ENCODE peak calls at places on chromosomes 2 and 18, in four cellular contexts. One of them, this sample, is unnamed.

GRCh38 chr18:10519999-10520935 is 5.6 kb upstream of the NAPG start:
- DNase-seq in K562: peak; percentile 75
- DNase-seq in GM12878: peak; percentile 53
- DNase-seq in HepG2: peak; percentile 76
- DNase-seq in this sample: peak; percentile 31

GRCh38 chr2:127400897-127401756 is 13.4 kb upstream of the MAP3K2 start:
- DNase-seq in K562: peak; percentile 47
- DNase-seq in HepG2: peak; percentile 61
- DNase-seq in GM12878: no peak
- DNase-seq in this sample: no peak

GRCh38 chr2:232369126-232369955 is 9.2 kb upstream of the ALPP start:
- DNase-seq in GM12878: no peak
- DNase-seq in K562: no peak
- DNase-seq in HepG2: no peak
- DNase-seq in this sample: no peak

GRCh38 chr2:209772316-209772715 is 684 bp downstream of the UNC80 start:
- DNase-seq in GM12878: no peak
- DNase-seq in K562: no peak
- DNase-seq in HepG2: no peak
- DNase-seq in this sample: no peak

GRCh38 chr2:153059338-153060052 is 341.1 kb downstream of the ARL6IP6 start:
- DNase-seq in HepG2: peak; percentile 56
- DNase-seq in K562: no peak
- DNase-seq in GM12878: no peak
- DNase-seq in this sample: no peak

GRCh38 chr18:27787543-27787942 is 389.4 kb downstream of the CDH2 start:
- DNase-seq in GM12878: no peak
- DNase-seq in K562: no peak
- DNase-seq in HepG2: no peak
- DNase-seq in this sample: no peak

GRCh38 chr2:172461591-172462392 is 34.4 kb downstream of the ITGA6 start:
- DNase-seq in GM12878: no peak
- DNase-seq in K562: peak; percentile 66
- DNase-seq in HepG2: peak; percentile 44
- DNase-seq in this sample: peak; percentile 35

GRCh38 chr2:174949988-174950687 is 55.0 kb downstream of the CHN1 start:
- DNase-seq in K562: no peak
- DNase-seq in GM12878: no peak
- DNase-seq in HepG2: no peak
- DNase-seq in this sample: no peak

GRCh38 chr2:219559156-219559915 is 12.0 kb downstream of the OBSL1 start:
- DNase-seq in K562: no peak
- DNase-seq in HepG2: no peak
- DNase-seq in GM12878: no peak
- DNase-seq in this sample: no peak

GRCh38 chr2:200703132-200703925 is 108.4 kb upstream of the BZW1 start:
- DNase-seq in K562: no peak
- DNase-seq in HepG2: peak; percentile 77
- DNase-seq in GM12878: peak; percentile 4
- DNase-seq in this sample: no peak

GRCh38 chr2:4219571-4219970 is 516.2 kb downstream of the DCDC2C start:
- DNase-seq in K562: no peak
- DNase-seq in GM12878: no peak
- DNase-seq in HepG2: no peak
- DNase-seq in this sample: no peak

GRCh38 chr2:172230783-172231446 is 128.2 kb upstream of the DLX2 start:
- DNase-seq in K562: no peak
- DNase-seq in HepG2: no peak
- DNase-seq in GM12878: no peak
- DNase-seq in this sample: no peak

GRCh38 chr18:22538463-22538862 is 120.7 kb upstream of the CTAGE1 start:
- DNase-seq in GM12878: no peak
- DNase-seq in K562: no peak
- DNase-seq in HepG2: no peak
- DNase-seq in this sample: no peak

GRCh38 chr2:177645241-177645640 is 252.7 kb downstream of the AGPS start:
- DNase-seq in HepG2: no peak
- DNase-seq in K562: no peak
- DNase-seq in GM12878: no peak
- DNase-seq in this sample: no peak

GRCh38 chr2:232385660-232386489 is 7.3 kb downstream of the ALPP start:
- DNase-seq in GM12878: no peak
- DNase-seq in HepG2: no peak
- DNase-seq in K562: no peak
- DNase-seq in this sample: no peak

GRCh38 chr2:27182346-27182745 is 29.5 kb upstream of the ATRAID start:
- DNase-seq in HepG2: no peak
- DNase-seq in GM12878: no peak
- DNase-seq in K562: no peak
- DNase-seq in this sample: no peak

GRCh38 chr2:120395686-120396518 is 50.0 kb downstream of the INHBB start:
- DNase-seq in HepG2: peak; percentile 44
- DNase-seq in K562: no peak
- DNase-seq in GM12878: no peak
- DNase-seq in this sample: no peak

GRCh38 chr2:24586955-24587354 is 95.9 kb downstream of the NCOA1 start:
- DNase-seq in GM12878: peak; percentile 66
- DNase-seq in K562: no peak
- DNase-seq in HepG2: no peak
- DNase-seq in this sample: peak; percentile 16

GRCh38 chr2:164430166-164430783 is 191.0 kb downstream of the GRB14 start:
- DNase-seq in HepG2: peak; percentile 39
- DNase-seq in GM12878: no peak
- DNase-seq in K562: no peak
- DNase-seq in this sample: no peak

GRCh38 chr18:25658476-25658875 is 306.5 kb upstream of the ZNF521 start:
- DNase-seq in GM12878: no peak
- DNase-seq in K562: no peak
- DNase-seq in HepG2: no peak
- DNase-seq in this sample: no peak

GRCh38 chr2:33372940-33373553 is 103.4 kb upstream of the RASGRP3 start:
- DNase-seq in HepG2: peak; percentile 45
- DNase-seq in K562: peak; percentile 43
- DNase-seq in GM12878: peak; percentile 19
- DNase-seq in this sample: peak; percentile 11
- TF ChIP-seq TAF1 in HepG2: no peak
- TF ChIP-seq TAF1 in K562: no peak
- TF ChIP-seq TAF1 in GM12878: no peak
- TF ChIP-seq TAF1 in this sample: no peak

DNA sequence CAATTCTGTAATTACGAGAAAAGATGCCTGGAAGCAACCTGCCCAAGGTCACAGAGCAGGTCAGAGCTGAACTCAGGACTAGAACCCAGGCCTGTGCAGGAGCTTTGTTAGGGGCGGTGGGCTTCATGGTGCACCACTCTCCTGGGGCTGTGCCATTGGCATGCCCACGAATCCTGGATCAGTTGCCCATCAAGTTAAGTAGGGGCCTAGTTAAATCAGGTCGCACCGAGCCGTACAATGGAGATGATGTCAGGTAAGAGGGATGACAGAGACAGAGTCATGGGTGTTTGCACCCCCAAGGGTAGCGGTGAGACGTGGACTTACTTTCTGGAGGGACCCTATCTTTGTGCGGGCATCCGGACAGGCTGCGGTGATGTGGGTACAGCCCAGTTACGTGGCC is 172.6 kb upstream of the PXDN start:
- DNase-seq in GM12878: no peak
- DNase-seq in K562: no peak
- DNase-seq in HepG2: no peak
- DNase-seq in this sample: no peak
- TF ChIP-seq POLR2AphosphoS5 in GM12878: no peak
- TF ChIP-seq POLR2AphosphoS5 in K562: no peak
- TF ChIP-seq POLR2AphosphoS5 in HepG2: no peak
- TF ChIP-seq POLR2AphosphoS5 in this sample: no peak

DNA sequence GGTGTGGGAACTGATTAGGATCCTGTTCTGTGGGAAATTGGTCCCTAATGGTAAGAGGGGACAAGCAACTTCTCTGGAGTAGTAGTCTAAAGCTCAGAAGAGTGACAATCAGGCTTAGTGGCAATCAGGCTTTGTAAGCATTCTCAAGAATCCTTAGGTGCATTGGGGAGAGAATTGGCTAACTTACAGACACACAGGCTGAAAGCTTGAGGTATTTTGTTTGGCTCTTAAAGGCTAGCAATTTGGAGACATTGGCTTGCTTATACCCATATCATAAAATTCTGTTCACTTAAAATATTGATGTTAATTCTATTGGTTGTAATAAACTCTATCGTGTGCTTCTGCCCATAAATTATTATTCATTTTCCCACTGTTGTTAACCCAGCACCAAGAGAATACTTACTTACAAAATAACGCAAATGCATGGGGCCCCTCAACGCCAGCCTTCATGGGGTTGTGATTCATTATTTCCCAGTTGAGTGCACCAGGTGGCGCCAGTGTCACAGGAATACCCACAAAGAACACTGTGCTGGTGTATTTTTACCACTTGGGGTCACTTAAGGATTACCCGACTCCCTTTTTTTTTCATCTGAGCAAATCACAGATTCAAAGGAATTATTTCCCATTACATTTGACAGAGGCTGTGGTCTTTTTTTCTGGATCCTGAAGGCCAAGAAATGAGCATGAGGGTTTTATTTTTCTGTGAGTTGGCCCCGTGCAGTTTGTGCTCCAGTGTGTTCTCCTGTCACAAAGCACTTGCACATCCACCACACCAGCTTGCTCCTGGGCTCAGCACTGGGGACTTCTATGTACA is 45.5 kb downstream of the DDX1 start:
- DNase-seq in HepG2: peak; percentile 71
- DNase-seq in GM12878: no peak
- DNase-seq in K562: peak; percentile 77
- DNase-seq in this sample: no peak
- TF ChIP-seq POLR2A in HepG2: no peak
- TF ChIP-seq POLR2A in GM12878: no peak
- TF ChIP-seq POLR2A in K562: no peak
- TF ChIP-seq POLR2A in this sample: no peak

GRCh38 chr2:207264310-207264709 is 98.6 kb upstream of the KLF7 start:
- DNase-seq in HepG2: no peak
- DNase-seq in GM12878: no peak
- DNase-seq in K562: no peak
- DNase-seq in this sample: no peak
- TF ChIP-seq TAF1 in HepG2: no peak
- TF ChIP-seq TAF1 in GM12878: no peak
- TF ChIP-seq TAF1 in K562: no peak
- TF ChIP-seq TAF1 in this sample: no peak

GRCh38 chr2:147232225-147232669 is 612.6 kb upstream of the ACVR2A start:
- DNase-seq in K562: no peak
- DNase-seq in HepG2: no peak
- DNase-seq in GM12878: no peak
- DNase-seq in this sample: no peak
- TF ChIP-seq POLR2AphosphoS5 in K562: no peak
- TF ChIP-seq POLR2AphosphoS5 in HepG2: no peak
- TF ChIP-seq POLR2AphosphoS5 in GM12878: no peak
- TF ChIP-seq POLR2AphosphoS5 in this sample: no peak

This sample was measured in GM12892.